ENCODE peak calls at places on chromosomes 13 and 19, in four cellular contexts. O is aorta, L is memory B cell, N is mucosa of descending colon. U is an unnamed sample.

GRCh38 chr13:66461021-66461420 is 769.1 kb downstream of the PCDH9 start:
- ATAC-seq in O (no peak), L (no peak), N (no peak), U (no peak)

GRCh38 chr13:101916758-101917474 is 464.4 kb downstream of the ITGBL1 start:
- ATAC-seq in O (peak), L (no peak), N (no peak), U (no peak)

GRCh38 chr19:873084-874019 is 13.9 kb downstream of the CFD start:
- ATAC-seq in O (no peak), L (peak), N (peak), U (no peak)

GRCh38 chr19:54739587-54740497 is 1.5 kb downstream of the KIR2DL3 start:
- ATAC-seq in O (no peak), L (no peak), N (no peak), U (no peak)

GRCh38 chr13:98984118-98984517 is 6.3 kb upstream of the DOCK9 start:
- ATAC-seq in O (no peak), L (no peak), N (no peak), U (no peak)

GRCh38 chr13:48232420-48233096 is 448 bp upstream of the ITM2B start:
- ATAC-seq in O (peak), L (peak), N (peak), U (peak)

GRCh38 chr13:46642254-46642653 is 89.3 kb downstream of the LRCH1 start:
- ATAC-seq in O (no peak), L (no peak), N (no peak), U (no peak)

GRCh38 chr13:113291997-113292862 is 4.8 kb upstream of the LAMP1 start:
- ATAC-seq in O (no peak), L (no peak), N (no peak), U (no peak)

GRCh38 chr13:60229708-60230272 is 66.1 kb upstream of the DIAPH3 start:
- ATAC-seq in O (no peak), L (no peak), N (no peak), U (no peak)

GRCh38 chr13:49218493-49219051 is 1.6 kb upstream of the MLNR start:
- ATAC-seq in O (no peak), L (no peak), N (no peak), U (no peak)

GRCh38 chr19:18659281-18660050 is 22.6 kb downstream of the KLHL26 start:
- ATAC-seq in O (peak), L (peak), N (peak), U (peak)

GRCh38 chr13:114089751-114090400 is 42.5 kb downstream of the RASA3 start:
- ATAC-seq in O (no peak), L (no peak), N (peak), U (no peak)

GRCh38 chr13:51590966-51591627 is 6.8 kb downstream of the WDFY2 start:
- ATAC-seq in O (peak), L (no peak), N (peak), U (peak)

GRCh38 chr19:4064551-4065260 is 2.0 kb downstream of the ZBTB7A start:
- ATAC-seq in O (no peak), L (no peak), N (no peak), U (no peak)

GRCh38 chr13:82291852-82292251 is 1590.4 kb downstream of the SLITRK1 start:
- ATAC-seq in O (no peak), L (no peak), N (no peak), U (no peak)

GRCh38 chr13:79492313-79492798 is 11.4 kb downstream of the NDFIP2 start:
- ATAC-seq in O (no peak), L (no peak), N (peak), U (no peak)

GRCh38 chr13:75365724-75366173 is 116.2 kb downstream of the TBC1D4 start:
- ATAC-seq in O (no peak), L (peak), N (peak), U (no peak)

GRCh38 chr19:53903055-53903680 is 5.9 kb upstream of the CACNG7 start:
- ATAC-seq in O (no peak), L (no peak), N (peak), U (no peak)

GRCh38 chr19:3536429-3537100 is 2.4 kb upstream of the TEKTIP1 start:
- ATAC-seq in O (peak), L (no peak), N (peak), U (peak)

GRCh38 chr13:80454245-80454644 is 113.3 kb upstream of the SPRY2 start:
- ATAC-seq in O (no peak), L (peak), N (no peak), U (no peak)

GRCh38 chr19:37692956-37693660 is 26.5 kb downstream of the ZNF607 start:
- ATAC-seq in O (no peak), L (no peak), N (no peak), U (no peak)

GRCh38 chr13:39998166-39998565 is 342.7 kb downstream of the COG6 start:
- ATAC-seq in O (no peak), L (no peak), N (no peak), U (no peak)

GRCh38 chr13:109256866-109257760 is 529.3 kb downstream of the IRS2 start:
- ATAC-seq in O (peak), L (no peak), N (no peak), U (peak)

GRCh38 chr19:652467-653389 is 10.3 kb downstream of the RNF126 start:
- ATAC-seq in O (peak), L (no peak), N (no peak), U (no peak)

GRCh38 chr13:73698859-73699258 is 435.3 kb downstream of the KLF12 start:
- ATAC-seq in O (no peak), L (no peak), N (no peak), U (no peak)

GRCh38 chr19:2856457-2857055 is 10.6 kb upstream of the ZNF556 start:
- ATAC-seq in O (no peak), L (peak), N (no peak), U (no peak)

GRCh38 chr13:26663801-26664200 is 96.8 kb downstream of the GPR12 start:
- ATAC-seq in O (no peak), L (no peak), N (no peak), U (no peak)

GRCh38 chr19:49786432-49786831 is 19.6 kb downstream of the AP2A1 start:
- ATAC-seq in O (no peak), L (no peak), N (peak), U (peak)

GRCh38 chr19:41734585-41734984 is 20.7 kb upstream of the CEACAM6 start:
- ATAC-seq in O (no peak), L (no peak), N (peak), U (no peak)

GRCh38 chr19:31174948-31175347 is 174.3 kb downstream of the TSHZ3 start:
- ATAC-seq in O (no peak), L (no peak), N (no peak), U (no peak)

GRCh38 chr13:20151612-20152011 is 9.2 kb downstream of the GJA3 start:
- ATAC-seq in O (no peak), L (no peak), N (no peak), U (no peak)

GRCh38 chr13:66703597-66703996 is 526.5 kb downstream of the PCDH9 start:
- ATAC-seq in O (no peak), L (no peak), N (no peak), U (no peak)

GRCh38 chr19:39679056-39679790 is 23.5 kb downstream of the LGALS16 start:
- ATAC-seq in O (peak), L (no peak), N (peak), U (no peak)

U was measured in gastroesophageal sphincter.